ENCODE peak calls at places on chromosome 13, in six cellular contexts. U is left ventricle myocardium superior, C is esophagus squamous epithelium, R is NCI-H2081, Y is PC-3, I is adrenal gland. F is an unnamed sample.

GRCh38 chr13:97341135-97341534 is 92.8 kb upstream of the RAP2A start:
- DNase-seq in U (no peak), C (no peak), R (no peak), Y (peak; percentile 22), I (no peak), F (no peak)

GRCh38 chr13:42373048-42373812 is 101.3 kb downstream of the AKAP11 start:
- DNase-seq in U (no peak), C (no peak), R (no peak), Y (no peak), I (no peak), F (no peak)

GRCh38 chr13:55569082-55569481 is 1571.6 kb upstream of the PRR20A start:
- DNase-seq in U (no peak), C (no peak), R (no peak), Y (no peak), I (no peak), F (no peak)

GRCh38 chr13:42064966-42065365 is 16.5 kb downstream of the DGKH start:
- DNase-seq in U (no peak), C (no peak), R (no peak), Y (no peak), I (no peak), F (no peak)

GRCh38 chr13:48443442-48444208 is 30.7 kb upstream of the LPAR6 start:
- DNase-seq in U (no peak), C (no peak), R (no peak), Y (no peak), I (no peak), F (no peak)

GRCh38 chr13:45396548-45397095 is 21.6 kb downstream of the SLC25A30 start:
- DNase-seq in U (peak; percentile 43), C (no peak), R (no peak), Y (no peak), I (no peak), F (no peak)

GRCh38 chr13:22090114-22090513 is 419.2 kb downstream of the FGF9 start:
- DNase-seq in U (no peak), C (no peak), R (no peak), Y (no peak), I (no peak), F (no peak)

GRCh38 chr13:105035092-105035491 is 1500.4 kb downstream of the EFNB2 start:
- DNase-seq in U (no peak), C (no peak), R (peak; percentile 95), Y (peak; percentile 10), I (no peak), F (no peak)

GRCh38 chr13:43229506-43229905 is 206.1 kb downstream of the DNAJC15 start:
- DNase-seq in U (no peak), C (no peak), R (no peak), Y (peak; percentile 47), I (no peak), F (no peak)

GRCh38 chr13:114038211-114038613 is 64.3 kb upstream of the C13orf46 start:
- DNase-seq in U (peak; percentile 60), C (no peak), R (no peak), Y (no peak), I (no peak), F (no peak)

GRCh38 chr13:24520733-24521132 is 8.2 kb upstream of the PARP4 start:
- DNase-seq in U (no peak), C (no peak), R (no peak), Y (no peak), I (no peak), F (no peak)

GRCh38 chr13:40440990-40441820 is 225.2 kb downstream of the FOXO1 start:
- DNase-seq in U (peak; percentile 87), C (no peak), R (no peak), Y (no peak), I (peak; percentile 88), F (no peak)

GRCh38 chr13:106471957-106472543 is 63.4 kb downstream of the EFNB2 start:
- DNase-seq in U (no peak), C (no peak), R (no peak), Y (peak; percentile 92), I (peak; percentile 73), F (no peak)

GRCh38 chr13:100098445-100099116 is 9.7 kb downstream of the PCCA start:
- DNase-seq in U (no peak), C (no peak), R (no peak), Y (peak; percentile 2), I (no peak), F (no peak)

GRCh38 chr13:113171250-113172125 is 13.0 kb downstream of the PROZ start:
- DNase-seq in U (no peak), C (no peak), R (no peak), Y (no peak), I (no peak), F (no peak)

GRCh38 chr13:83378901-83379300 is 503.4 kb downstream of the SLITRK1 start:
- DNase-seq in U (no peak), C (no peak), R (no peak), Y (no peak), I (no peak), F (no peak)

GRCh38 chr13:107834268-107834667 is 381.1 kb downstream of the LIG4 start:
- DNase-seq in U (no peak), C (no peak), R (no peak), Y (peak; percentile 47), I (no peak), F (no peak)

GRCh38 chr13:113938716-113939115 is 35.2 kb downstream of the C13orf46 start:
- DNase-seq in U (no peak), C (no peak), R (peak; percentile 60), Y (no peak), I (no peak), F (no peak)

GRCh38 chr13:50195045-50195444 is 179.8 kb downstream of the KCNRG start:
- DNase-seq in U (no peak), C (no peak), R (no peak), Y (no peak), I (no peak), F (no peak)

GRCh38 chr13:31225180-31225579 is 25.4 kb downstream of the B3GLCT start:
- DNase-seq in U (no peak), C (no peak), R (no peak), Y (no peak), I (no peak), F (no peak)

GRCh38 chr13:28718186-28718537 is 608 bp downstream of the SLC46A3 start:
- DNase-seq in U (no peak), C (no peak), R (no peak), Y (no peak), I (no peak), F (no peak)

GRCh38 chr13:21060063-21060826 is 1.1 kb downstream of the LATS2 start:
- DNase-seq in U (peak; percentile 82), C (no peak), R (no peak), Y (peak; percentile 33), I (peak; percentile 57), F (peak; percentile 10)

GRCh38 chr13:98925949-98926348 is 51.9 kb downstream of the DOCK9 start:
- DNase-seq in U (no peak), C (no peak), R (no peak), Y (no peak), I (no peak), F (no peak)

GRCh38 chr13:29920018-29920643 is 69.7 kb upstream of the UBL3 start:
- DNase-seq in U (no peak), C (no peak), R (peak; percentile 13), Y (peak; percentile 19), I (no peak), F (no peak)

GRCh38 chr13:59746291-59746962 is 417.3 kb downstream of the DIAPH3 start:
- DNase-seq in U (no peak), C (no peak), R (no peak), Y (peak; percentile 2), I (no peak), F (no peak)

GRCh38 chr13:26628706-26629105 is 71.2 kb downstream of the WASF3 start:
- DNase-seq in U (no peak), C (no peak), R (peak; percentile 0), Y (peak; percentile 3), I (peak; percentile 29), F (no peak)

GRCh38 chr13:99558570-99559180 is 57.4 kb downstream of the TM9SF2 start:
- DNase-seq in U (no peak), C (no peak), R (no peak), Y (no peak), I (no peak), F (no peak)

GRCh38 chr13:30743319-30744055 is 8.1 kb downstream of the ALOX5AP start:
- DNase-seq in U (no peak), C (no peak), R (no peak), Y (peak; percentile 93), I (peak; percentile 47), F (no peak)

F was measured in activated naive CD8-positive, alpha-beta T cell treated with anti-CD3 and anti-CD28 coated beads for 36 hours.